ENCODE peak calls at places on chromosomes 11 and 22, in seven cellular contexts. L is H1, I is HCT116, X is SK-N-SH, R is GM12878, A is HepG2, T is K562. J is an unnamed sample.

GRCh38 chr11:117807482-117808272 is 10.7 kb upstream of the DSCAML1 start:
- DNase-seq in T (peak; percentile 78), A (no peak), I (peak; percentile 38), R (no peak), L (no peak), X (peak; percentile 79), J (peak; percentile 76)

GRCh38 chr22:38614331-38615122 is 41.7 kb downstream of the FAM227A start:
- DNase-seq in R (no peak), X (no peak), T (no peak), L (no peak), I (no peak), A (peak; percentile 32), J (no peak)

GRCh38 chr11:18332891-18333290 is 10.5 kb downstream of the GTF2H1 start:
- DNase-seq in X (no peak), R (no peak), T (no peak), A (no peak), I (no peak), L (no peak), J (no peak)

GRCh38 chr11:79439430-79439892 is 1.4 kb downstream of the TENM4 start:
- DNase-seq in A (no peak), R (no peak), L (no peak), T (no peak), I (no peak), X (peak; percentile 38), J (no peak)

GRCh38 chr11:45269678-45270077 is 16.5 kb downstream of the SYT13 start:
- DNase-seq in A (no peak), T (no peak), L (no peak), X (no peak), I (no peak), R (no peak), J (no peak)

GRCh38 chr11:105582497-105582896 is 27.4 kb upstream of the GRIA4 start:
- DNase-seq in I (no peak), T (no peak), L (no peak), X (no peak), R (no peak), A (no peak), J (no peak)

GRCh38 chr11:17197431-17197898 is 10.3 kb downstream of the PIK3C2A start:
- DNase-seq in L (no peak), X (no peak), R (no peak), A (peak; percentile 93), I (no peak), T (no peak), J (no peak)

GRCh38 chr11:120037111-120037510 is 100.8 kb downstream of the TRIM29 start:
- DNase-seq in L (no peak), X (no peak), T (no peak), I (no peak), A (no peak), R (no peak), J (no peak)

GRCh38 chr22:42562282-42562681 is 8.5 kb downstream of the SERHL2 start:
- DNase-seq in A (peak; percentile 41), L (no peak), T (no peak), X (no peak), I (no peak), R (no peak), J (no peak)

GRCh38 chr11:43072096-43072495 is 239.7 kb upstream of the API5 start:
- DNase-seq in X (peak; percentile 9), A (no peak), L (peak; percentile 29), T (no peak), R (no peak), I (no peak), J (no peak)

GRCh38 chr11:66277475-66278391 is at the start of gene CNIH2:
- DNase-seq in A (no peak), R (no peak), I (no peak), X (peak; percentile 93), L (no peak), T (peak; percentile 76), J (peak; percentile 77)

GRCh38 chr22:32819120-32819519 is 17.6 kb downstream of the TIMP3 start:
- DNase-seq in A (no peak), R (no peak), I (no peak), X (no peak), L (no peak), T (no peak), J (no peak)

GRCh38 chr11:76208438-76208828 is 2.1 kb upstream of the WNT11 start:
- DNase-seq in I (no peak), X (no peak), A (no peak), L (no peak), R (no peak), T (no peak), J (no peak)

GRCh38 chr22:35873426-35873825 is 155.2 kb downstream of the RBFOX2 start:
- DNase-seq in I (no peak), T (no peak), X (no peak), A (no peak), R (peak; percentile 24), L (no peak), J (no peak)

GRCh38 chr11:71397961-71398360 is 50.2 kb downstream of the DHCR7 start:
- DNase-seq in A (no peak), T (no peak), R (no peak), I (no peak), L (no peak), X (no peak), J (no peak)

GRCh38 chr11:68661014-68661413 is 23.3 kb upstream of the GAL start:
- DNase-seq in T (no peak), X (no peak), L (no peak), R (no peak), A (no peak), I (no peak), J (no peak)

GRCh38 chr11:62958547-62959071 is 26.2 kb downstream of the SLC22A6 start:
- DNase-seq in I (no peak), T (no peak), X (no peak), R (no peak), A (no peak), L (no peak), J (peak; percentile 31)

GRCh38 chr11:76214186-76214585 is 7.9 kb upstream of the WNT11 start:
- DNase-seq in A (no peak), T (no peak), I (no peak), L (no peak), R (no peak), X (no peak), J (no peak)

GRCh38 chr11:96157517-96157873 is 185.5 kb downstream of the MAML2 start:
- DNase-seq in I (no peak), L (no peak), R (no peak), T (no peak), X (no peak), A (no peak), J (no peak)

GRCh38 chr11:75196426-75196825 is 44.1 kb upstream of the TPBGL start:
- DNase-seq in R (no peak), L (no peak), I (no peak), X (no peak), T (no peak), A (no peak), J (no peak)

GRCh38 chr22:32631507-32632245 is 157.1 kb downstream of the FBXO7 start:
- DNase-seq in R (no peak), A (no peak), I (no peak), T (no peak), L (no peak), X (no peak), J (no peak)

GRCh38 chr11:101436511-101437142 is 147.2 kb downstream of the TRPC6 start:
- DNase-seq in R (no peak), X (peak; percentile 5), T (peak; percentile 17), A (peak; percentile 18), I (peak; percentile 46), L (no peak), J (no peak)

GRCh38 chr22:31173386-31174145 is 13.6 kb downstream of the RNF185 start:
- DNase-seq in L (no peak), T (no peak), R (no peak), I (no peak), X (no peak), A (no peak), J (no peak)

GRCh38 chr11:124800226-124800929 is at the start of gene MSANTD2:
- DNase-seq in T (peak; percentile 78), I (peak; percentile 42), R (no peak), A (peak; percentile 46), X (peak; percentile 93), L (peak; percentile 29), J (peak; percentile 78)

DNA sequence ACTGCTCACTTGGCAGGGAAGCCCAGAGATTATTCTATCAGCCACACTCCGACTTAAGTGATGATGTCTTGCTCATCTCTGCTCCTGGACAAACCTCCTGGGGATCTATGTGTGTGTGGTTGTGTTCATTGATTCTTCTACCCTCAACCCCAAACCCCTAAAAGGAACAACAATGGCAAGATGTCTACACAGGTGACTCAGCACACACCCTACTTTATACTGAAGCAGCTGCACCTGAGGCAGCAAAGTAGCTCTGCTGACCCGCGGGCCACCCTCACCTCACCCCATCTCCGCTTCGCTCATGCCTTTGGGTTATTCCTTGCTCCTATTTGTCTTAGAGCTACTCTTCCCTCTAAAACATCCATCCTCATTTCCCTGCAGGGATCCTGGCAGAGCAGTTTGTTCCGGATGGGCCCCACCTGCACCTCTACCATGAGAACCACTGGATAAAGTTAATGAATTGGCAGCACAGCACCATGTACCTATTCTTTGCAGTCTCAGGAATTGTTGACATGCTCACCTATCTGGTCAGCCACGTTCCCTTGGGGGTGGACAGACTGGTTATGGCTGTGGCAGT is 38.7 kb downstream of the TMEM45B start:
- DNase-seq in X (no peak), A (no peak), R (no peak), I (no peak), T (no peak), L (no peak), J (peak; percentile 84)
- TF ChIP-seq JUND in X (no peak), A (no peak), R (no peak), I (no peak), T (no peak), L (no peak), J (no peak)

GRCh38 chr22:21849489-21849888 is 18.0 kb downstream of the MAPK1 start:
- DNase-seq in L (no peak), X (no peak), R (no peak), I (no peak), A (no peak), T (no peak), J (no peak)
- TF ChIP-seq JUND in L (no peak), X (no peak), R (no peak), I (no peak), A (no peak), T (no peak), J (no peak)

GRCh38 chr11:33266418-33267215 is 9.4 kb downstream of the HIPK3 start:
- DNase-seq in L (no peak), R (no peak), X (no peak), T (no peak), A (peak; percentile 75), I (no peak), J (no peak)
- TF ChIP-seq JUND in L (no peak), R (no peak), X (no peak), T (no peak), A (no peak), I (no peak), J (no peak)

DNA sequence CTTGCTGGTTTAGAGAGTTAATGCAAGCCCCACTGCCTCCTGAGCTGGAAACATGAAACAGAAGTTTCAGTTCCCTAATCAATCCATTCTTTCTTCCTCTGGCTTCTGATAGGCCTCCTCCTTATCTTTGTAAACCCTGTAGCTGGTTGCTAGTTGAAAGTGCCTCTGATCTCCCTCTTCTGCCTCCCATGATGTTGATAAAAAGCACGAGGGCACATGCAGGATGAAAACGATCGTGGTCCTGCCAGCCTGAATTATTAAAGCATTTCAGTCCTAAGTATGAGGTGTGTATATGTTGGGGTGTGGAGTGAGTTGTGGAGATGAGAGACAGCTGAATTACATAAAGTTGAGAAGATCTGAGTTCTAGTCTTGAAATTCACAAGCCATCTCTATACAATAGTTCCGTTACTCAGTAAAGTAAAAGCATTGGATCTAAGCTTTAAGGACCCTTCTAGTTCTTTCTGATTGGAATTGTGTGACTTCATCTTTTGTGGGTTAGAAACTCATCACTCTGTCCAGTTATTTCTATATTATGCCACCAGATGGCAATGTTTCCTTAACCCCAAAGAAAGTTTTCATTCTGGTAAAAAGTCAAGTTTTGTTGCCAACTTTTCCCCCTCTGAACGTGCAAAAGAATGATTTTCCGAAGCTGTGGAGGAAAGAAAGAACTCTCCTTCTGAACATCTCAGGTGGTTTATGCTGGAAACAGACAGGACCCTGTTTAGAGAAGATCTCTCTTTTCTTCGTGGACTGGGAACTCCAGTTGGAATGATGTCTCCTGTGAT is 34.8 kb upstream of the EHF start:
- DNase-seq in L (no peak), X (peak; percentile 33), I (peak; percentile 56), A (peak; percentile 70), R (peak; percentile 20), T (peak; percentile 61), J (peak; percentile 44)
- TF ChIP-seq JUND in L (no peak), X (no peak), I (no peak), A (no peak), R (no peak), T (peak; percentile 31), J (no peak)

J was measured in T47D.